ENCODE peak calls at places on chromosome 3, in four cellular contexts. D is heart right ventricle, X is hepatocyte, H is endodermal cell. T is an unnamed sample. For H3K4me1, the result is how much of the 10 kb centered on the place peaks cover.

GRCh38 chr3:67642734-67643133 is 11.7 kb downstream of the SUCLG2 start:
- DNase-seq in H (no peak), X (no peak), D (no peak), T (no peak)

GRCh38 chr3:55882006-55882405 is 394.9 kb upstream of the WNT5A start:
- DNase-seq in X (no peak), H (no peak), D (no peak), T (no peak)

GRCh38 chr3:2098398-2099027 is at the start of gene CNTN4:
- DNase-seq in X (peak), D (peak), H (peak), T (peak)

GRCh38 chr3:128590948-128591347 is 59.7 kb downstream of the RPN1 start:
- DNase-seq in H (peak), X (no peak), D (no peak), T (no peak)

GRCh38 chr3:188861847-188862740 is 309.7 kb upstream of the TPRG1 start:
- DNase-seq in D (no peak), H (no peak), X (no peak), T (no peak)

GRCh38 chr3:27659279-27660021 is 62.7 kb downstream of the EOMES start:
- DNase-seq in X (peak), D (peak), H (peak), T (peak)

GRCh38 chr3:38643090-38643489 is 6.4 kb downstream of the SCN5A start:
- DNase-seq in H (peak), X (no peak), D (no peak), T (peak)

GRCh38 chr3:30170681-30171438 is 435.5 kb upstream of the TGFBR2 start:
- DNase-seq in X (peak), H (no peak), D (no peak), T (no peak)

GRCh38 chr3:147298511-147298982 is 107.8 kb downstream of the ZIC4 start:
- DNase-seq in H (no peak), D (no peak), X (peak), T (no peak)

GRCh38 chr3:130607553-130608154 is 90.7 kb downstream of the COL6A6 start:
- DNase-seq in D (no peak), X (no peak), H (no peak), T (no peak)

GRCh38 chr3:124653071-124653470 is 77.2 kb upstream of the UMPS start:
- DNase-seq in X (no peak), D (no peak), H (no peak), T (no peak)

GRCh38 chr3:124650798-124651197 is 79.5 kb upstream of the UMPS start:
- DNase-seq in H (no peak), D (no peak), X (no peak), T (no peak)

GRCh38 chr3:124653788-124654469 is 76.3 kb upstream of the UMPS start:
- DNase-seq in X (no peak), H (no peak), D (no peak), T (no peak)

GRCh38 chr3:124654470-124654845 is 75.8 kb upstream of the UMPS start:
- DNase-seq in D (no peak), X (no peak), H (no peak), T (no peak)

GRCh38 chr3:124652009-124652408 is 78.2 kb upstream of the UMPS start:
- DNase-seq in X (no peak), H (no peak), D (no peak), T (no peak)
- H3K4me1 ChIP-seq in X (under half), H (under half), D (under half), T (under half)

DNA sequence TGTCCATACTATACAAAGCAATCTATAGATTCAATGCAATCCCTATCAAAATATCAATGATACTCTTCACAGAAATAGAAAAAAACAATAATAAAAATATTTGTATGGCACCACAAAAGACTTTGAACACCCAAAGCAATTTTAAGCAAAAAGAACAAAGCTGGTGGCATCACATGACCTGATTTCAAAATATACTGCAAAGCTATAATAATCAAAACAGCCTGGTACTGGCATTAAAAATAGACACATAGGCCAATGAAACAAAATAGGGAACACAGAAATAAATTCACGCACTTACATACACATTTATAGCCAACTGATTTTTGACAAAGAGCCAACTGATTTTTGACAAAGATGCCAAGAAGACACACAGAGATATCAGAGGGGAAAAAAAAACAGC is 9.2 kb upstream of the ENTPD3 start:
- DNase-seq in X (no peak), H (no peak), D (no peak), T (no peak)
- TF ChIP-seq CTCF in X (no peak), H (no peak), D (no peak), T (no peak)

GRCh38 chr3:16937421-16937820 is 52.7 kb downstream of the PLCL2 start:
- DNase-seq in X (no peak), D (no peak), H (no peak), T (no peak)

GRCh38 chr3:16935766-16936165 is 51.0 kb downstream of the PLCL2 start:
- DNase-seq in X (no peak), H (no peak), D (no peak), T (no peak)

GRCh38 chr3:16932877-16933276 is 48.1 kb downstream of the PLCL2 start:
- DNase-seq in D (no peak), H (no peak), X (no peak), T (no peak)

GRCh38 chr3:16936656-16937055 is 51.9 kb downstream of the PLCL2 start:
- DNase-seq in H (no peak), D (no peak), X (no peak), T (no peak)

DNA sequence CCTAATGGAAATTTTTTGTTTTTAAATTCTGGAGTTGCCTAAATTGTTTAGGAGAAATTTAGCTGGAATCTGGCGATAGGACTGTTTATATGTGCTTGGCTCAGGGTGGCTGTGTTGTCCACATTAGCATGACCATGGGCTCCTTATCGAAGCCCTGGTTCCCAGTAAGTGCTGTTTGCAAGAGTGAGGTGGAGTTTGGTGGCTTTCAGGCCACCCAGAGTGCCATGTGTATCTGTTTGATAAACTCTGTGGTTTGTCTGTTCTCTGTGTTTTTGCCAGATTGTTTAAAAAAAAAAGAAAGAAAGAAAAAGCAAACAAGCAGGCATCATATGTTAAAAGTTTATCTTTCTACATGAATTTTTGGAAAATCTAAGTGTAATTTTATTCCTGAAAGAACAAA is 51.5 kb downstream of the PLCL2 start:
- DNase-seq in X (no peak), H (no peak), D (no peak), T (no peak)
- H3K4me1 ChIP-seq in X (under half), H (under half), D (under half), T (under half)

DNA sequence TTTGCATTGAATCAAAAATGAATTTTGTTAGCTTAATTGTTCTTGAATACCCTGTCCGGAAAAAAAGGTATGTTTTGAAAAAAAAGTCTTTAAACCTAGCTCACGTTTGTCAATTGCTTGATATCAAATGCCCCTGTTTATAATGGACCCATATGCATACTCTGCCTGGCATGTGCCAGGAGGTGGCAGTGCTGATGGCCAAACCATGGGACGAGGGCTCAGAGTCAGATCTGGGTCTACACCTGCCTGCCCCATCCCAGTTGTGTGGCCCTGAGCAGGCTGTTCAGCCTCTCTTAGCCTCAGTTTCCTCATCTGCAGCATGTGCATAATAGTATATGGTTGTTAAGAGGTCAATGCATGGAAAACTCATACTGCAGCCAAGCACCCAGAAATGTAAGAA is 38.8 kb downstream of the PRKCD start:
- DNase-seq in D (no peak), H (no peak), X (no peak), T (no peak)
- TF ChIP-seq CTCF in D (no peak), H (no peak), X (no peak), T (no peak)

DNA sequence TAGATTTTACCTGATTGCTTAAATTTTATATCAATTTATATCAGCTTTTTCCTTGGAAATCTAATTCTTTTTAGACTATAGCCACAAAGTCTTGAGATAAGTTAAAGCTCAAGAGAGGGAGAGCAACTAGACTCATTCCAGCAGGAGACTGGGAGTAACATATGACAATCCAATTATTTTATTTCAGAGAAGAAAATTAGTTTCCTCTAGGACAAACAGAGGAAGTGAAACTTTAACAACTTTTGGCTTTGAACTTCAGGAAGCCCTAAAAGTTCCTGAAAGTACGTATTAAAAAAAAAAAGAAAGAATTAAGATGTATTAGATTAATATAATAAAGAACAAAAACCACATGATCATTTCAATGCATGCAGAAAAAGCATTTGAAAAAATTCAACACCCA is 13.9 kb upstream of the UBE2E2 start:
- DNase-seq in X (no peak), D (no peak), H (no peak), T (no peak)
- H3K4me1 ChIP-seq in X (under half), D (under half), H (under half), T (under half)

GRCh38 chr3:50415066-50415465 is 55.7 kb upstream of the TMEM115 start:
- DNase-seq in D (no peak), X (no peak), H (peak), T (no peak)
- TF ChIP-seq CTCF in D (no peak), X (peak), H (peak), T (no peak)

DNA sequence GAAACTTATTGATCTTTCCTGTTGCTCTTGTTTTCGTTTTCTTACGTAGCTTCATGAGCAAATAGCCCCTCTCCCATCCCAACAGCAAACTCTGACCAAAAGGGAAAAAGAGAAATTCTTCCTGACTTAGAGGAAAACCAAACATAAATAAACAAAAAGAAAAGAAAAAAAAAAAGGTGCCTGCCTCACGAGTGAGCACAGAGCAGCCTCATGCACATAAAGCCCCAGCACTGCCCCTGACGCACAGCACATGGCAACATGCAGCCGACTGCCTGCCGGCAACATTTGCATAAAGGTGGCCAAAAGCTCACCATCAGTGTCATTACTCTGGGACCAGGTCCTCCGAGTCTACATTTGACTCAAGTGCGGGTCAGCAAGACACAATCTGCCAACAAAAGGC is 6.4 kb downstream of the POC1A start:
- DNase-seq in D (no peak), H (no peak), X (no peak), T (no peak)
- H3K4me1 ChIP-seq in D (under half), H (under half), X (under half), T (under half)

GRCh38 chr3:106206613-106207012 is 337.8 kb upstream of the CBLB start:
- DNase-seq in D (no peak), H (no peak), X (no peak), T (no peak)

GRCh38 chr3:106210923-106211322 is 342.1 kb upstream of the CBLB start:
- DNase-seq in H (no peak), D (no peak), X (no peak), T (no peak)

GRCh38 chr3:106208266-106208665 is 339.5 kb upstream of the CBLB start:
- DNase-seq in X (no peak), H (no peak), D (no peak), T (no peak)

GRCh38 chr3:106208979-106209378 is 340.2 kb upstream of the CBLB start:
- DNase-seq in D (no peak), X (no peak), H (no peak), T (no peak)

GRCh38 chr3:106209482-106209881 is 340.7 kb upstream of the CBLB start:
- DNase-seq in H (no peak), D (no peak), X (no peak), T (no peak)
- TF ChIP-seq CTCF in H (no peak), D (no peak), X (no peak), T (no peak)

T was measured in uterus.